ENCODE peak calls at places on chromosomes 4 and X, in seven cellular contexts. J is stimulated activated CD8-positive, alpha-beta memory T cell treated with anti-CD3 and anti-CD28 coated beads, Interleukin-4, amount 100 ng/mL, for 1 hour; H is breast epithelium; B is nucleus accumbens; Z is WTC11; U is ELR; V is amniotic stem cell. S is an unnamed sample.

GRCh38 chrX:49209434-49210251 is 9.7 kb upstream of the SYP start:
- DNase-seq in V (no peak), B (peak), U (no peak), H (no peak), J (no peak), Z (peak), S (no peak)

GRCh38 chr4:94152466-94152865 is 55.2 kb upstream of the SMARCAD1 start:
- DNase-seq in H (no peak), B (no peak), J (no peak), V (no peak), Z (no peak), U (no peak), S (no peak)

GRCh38 chr4:3223986-3224748 is 24.8 kb upstream of the MSANTD1 start:
- DNase-seq in Z (no peak), B (no peak), J (no peak), H (no peak), V (no peak), U (no peak), S (no peak)

GRCh38 chr4:100299019-100299418 is 108.8 kb upstream of the DDIT4L start:
- DNase-seq in B (no peak), J (no peak), H (no peak), Z (no peak), U (peak), V (peak), S (peak)

GRCh38 chr4:108053281-108053701 is 63.6 kb downstream of the HADH start:
- DNase-seq in B (no peak), J (no peak), Z (no peak), V (no peak), U (no peak), H (no peak), S (peak)

GRCh38 chrX:103415068-103415467 is 38.7 kb downstream of the BEX3 start:
- DNase-seq in J (no peak), H (no peak), V (no peak), U (no peak), B (no peak), Z (no peak), S (no peak)

GRCh38 chrX:153863251-153863991 is 22.6 kb downstream of the L1CAM start:
- DNase-seq in H (no peak), Z (no peak), B (no peak), J (no peak), V (no peak), U (no peak), S (no peak)

GRCh38 chr4:159390648-159391047 is 287.8 kb downstream of the RAPGEF2 start:
- DNase-seq in Z (no peak), J (no peak), U (peak), B (no peak), H (no peak), V (peak), S (peak)

GRCh38 chr4:87009095-87009648 is 74.4 kb downstream of the AFF1 start:
- DNase-seq in U (no peak), V (no peak), H (no peak), J (no peak), Z (no peak), B (no peak), S (peak)

GRCh38 chr4:1248262-1249147 is at the start of gene CTBP1:
- DNase-seq in H (peak), V (peak), B (peak), U (peak), Z (peak), J (peak), S (peak)

GRCh38 chr4:127598656-127599055 is 34.1 kb upstream of the INTU start:
- DNase-seq in U (no peak), Z (no peak), B (no peak), V (no peak), J (no peak), H (no peak), S (no peak)

GRCh38 chr4:128220286-128221235 is 67.1 kb downstream of the PGRMC2 start:
- DNase-seq in H (no peak), V (no peak), U (peak), B (no peak), J (no peak), Z (no peak), S (peak)

GRCh38 chrX:15059488-15059887 is 186.3 kb downstream of the MOSPD2 start:
- DNase-seq in V (no peak), U (no peak), B (no peak), Z (no peak), J (no peak), H (no peak), S (no peak)

GRCh38 chrX:154748712-154749339 is 2.1 kb downstream of the GAB3 start:
- DNase-seq in V (no peak), H (no peak), U (peak), B (no peak), J (no peak), Z (peak), S (no peak)

GRCh38 chrX:87338510-87338909 is 179.1 kb upstream of the KLHL4 start:
- DNase-seq in H (no peak), V (no peak), B (no peak), Z (no peak), J (no peak), U (no peak), S (peak)